ENCODE peak calls at places on chromosomes 12 and 14, in ten cellular contexts. T is HCT116, P is right lobe of liver, M is stomach, Q is mammary epithelial cell, A is Panc1, W is suprapubic skin, I is PC-3, N is tibial nerve, Z is tibial artery. R is an unnamed sample.

GRCh38 chr12:65756956-65757511 is 67.2 kb upstream of the HMGA2 start:
- DNase-seq in Z (no peak), A (no peak), I (peak; percentile 84), N (no peak), T (no peak), M (no peak), Q (no peak), W (no peak), P (no peak), R (no peak)

GRCh38 chr12:47078733-47079364 is 572 bp upstream of the PCED1B start:
- DNase-seq in I (peak; percentile 47), P (peak; percentile 44), N (no peak), M (no peak), Q (peak; percentile 60), A (no peak), W (no peak), Z (no peak), T (no peak), R (peak; percentile 32)

GRCh38 chr12:120928864-120929652 is 24.9 kb upstream of the SPPL3 start:
- DNase-seq in T (peak; percentile 90), P (no peak), W (no peak), I (peak; percentile 89), Q (peak; percentile 81), M (peak; percentile 41), Z (no peak), A (no peak), N (no peak), R (no peak)

GRCh38 chr12:18752280-18752920 is 14.5 kb downstream of the CAPZA3 start:
- DNase-seq in W (no peak), I (peak; percentile 43), N (no peak), T (no peak), Q (no peak), Z (no peak), M (no peak), A (no peak), P (no peak), R (no peak)

GRCh38 chr12:116959845-116960514 is 49.2 kb downstream of the FBXW8 start:
- DNase-seq in T (no peak), N (no peak), Q (no peak), P (no peak), Z (no peak), A (no peak), M (no peak), W (no peak), I (peak; percentile 68), R (no peak)

GRCh38 chr14:44463386-44464004 is 43.6 kb downstream of the FSCB start:
- DNase-seq in M (no peak), N (no peak), W (no peak), A (no peak), I (no peak), Z (no peak), T (no peak), P (no peak), Q (no peak), R (no peak)

GRCh38 chr12:107134558-107134957 is 41.2 kb upstream of the CRY1 start:
- DNase-seq in T (peak; percentile 75), Z (no peak), Q (no peak), W (no peak), I (peak; percentile 54), M (no peak), P (no peak), N (no peak), A (no peak), R (no peak)

GRCh38 chr12:10033783-10034381 is 3.4 kb downstream of the CLEC9A start:
- DNase-seq in Q (peak; percentile 16), M (no peak), P (no peak), N (no peak), Z (no peak), T (no peak), I (peak; percentile 42), W (no peak), A (no peak), R (no peak)

GRCh38 chr12:26280869-26281268 is 85.5 kb downstream of the SSPN start:
- DNase-seq in N (no peak), A (no peak), P (no peak), I (no peak), T (no peak), Z (no peak), W (no peak), M (no peak), Q (no peak), R (no peak)

GRCh38 chr12:4540170-4540569 is 1.5 kb downstream of the RAD51AP1 start:
- DNase-seq in P (no peak), W (no peak), A (no peak), Z (no peak), M (no peak), Q (no peak), T (no peak), N (no peak), I (no peak), R (no peak)

GRCh38 chr12:77940011-77940423 is 109.3 kb downstream of the NAV3 start:
- DNase-seq in A (peak; percentile 70), Q (peak; percentile 89), I (peak; percentile 90), T (peak; percentile 85), P (no peak), M (no peak), N (no peak), W (no peak), Z (no peak), R (no peak)

GRCh38 chr12:121038861-121039654 is at the start of gene OASL:
- DNase-seq in W (no peak), Z (peak; percentile 23), T (no peak), A (no peak), P (peak; percentile 64), M (peak; percentile 77), I (peak; percentile 63), N (no peak), Q (peak; percentile 88), R (peak; percentile 47)

GRCh38 chr14:105168979-105169507 is 467 bp upstream of the JAG2 start:
- DNase-seq in P (no peak), A (no peak), W (no peak), N (no peak), T (no peak), M (no peak), Q (peak; percentile 29), Z (no peak), I (no peak), R (no peak)
- TF ChIP-seq CTCF in P (peak; percentile 37), A (peak; percentile 72), W (no peak), N (peak; percentile 33), T (no peak), M (peak; percentile 8), Q (peak; percentile 18), Z (no peak), I (peak; percentile 51), R (peak; percentile 42)

GRCh38 chr14:88553886-88554457 is 835 bp downstream of the PTPN21 start:
- DNase-seq in Q (no peak), T (no peak), W (no peak), P (no peak), N (no peak), I (peak; percentile 36), A (no peak), M (no peak), Z (no peak), R (no peak)
- H3K27ac ChIP-seq in Q (peak overlapping the region; percentile 58), T (no peak overlapping the region), W (peak overlapping the region; percentile 90), P (peak overlapping the region; percentile 73), N (peak overlapping the region; percentile 86), I (no peak overlapping the region), A (peak overlapping the region; percentile 84), M (peak overlapping the region; percentile 90), Z (peak overlapping the region; percentile 89), R (no peak overlapping the region)

DNA sequence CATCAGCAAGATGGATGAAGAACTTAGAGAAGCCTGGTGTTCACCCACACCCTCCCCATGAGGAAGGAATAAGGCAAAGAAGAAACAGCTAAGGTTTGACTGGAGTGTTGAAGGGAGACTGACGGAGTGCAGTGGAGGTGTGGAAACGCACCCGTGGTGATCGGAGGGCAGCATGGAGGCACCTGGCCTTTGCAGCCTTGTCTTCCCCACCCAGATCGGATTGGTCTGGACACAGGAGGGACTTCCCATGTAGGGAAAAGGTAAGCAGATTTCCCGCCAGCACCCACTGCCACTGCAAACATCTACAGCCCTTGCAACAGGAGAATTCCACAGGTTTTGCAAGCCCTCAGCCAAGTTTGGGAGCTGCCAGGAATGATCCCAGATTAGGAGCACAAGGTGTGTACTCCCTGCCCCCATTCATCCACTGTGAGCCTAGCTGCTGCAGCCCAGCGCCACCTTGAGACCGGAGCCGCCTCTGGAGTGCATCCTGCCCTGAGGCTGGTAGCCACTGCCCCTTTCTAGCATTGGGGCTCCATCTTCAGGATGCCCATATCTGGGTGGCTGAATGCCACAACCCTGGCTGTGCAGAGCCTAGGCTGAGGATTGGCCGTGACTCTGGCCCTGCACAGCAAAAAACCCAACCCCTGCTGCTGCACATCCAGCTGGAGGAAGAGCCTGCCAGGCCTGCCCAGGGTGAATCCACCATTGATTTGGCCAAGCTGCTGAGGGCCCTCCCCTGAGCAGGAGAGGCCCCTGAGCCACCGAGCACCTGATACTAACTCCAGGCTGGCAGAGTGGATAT is 411.1 kb downstream of the TMEM121 start:
- DNase-seq in N (no peak), M (peak; percentile 22), T (no peak), Q (no peak), A (no peak), W (peak; percentile 31), I (no peak), Z (no peak), P (peak; percentile 48), R (no peak)
- H3K27me3 ChIP-seq in N (no peaks in the 10 kb centered on the region), M (no peaks in the 10 kb centered on the region), T (peaks cover 7% of the 10 kb centered on the region), Q (no peaks in the 10 kb centered on the region), A (peaks cover under 1% of the 10 kb centered on the region), W (peaks cover 7% of the 10 kb centered on the region), I (peaks cover 13% of the 10 kb centered on the region), Z (no peaks in the 10 kb centered on the region), P (no peaks in the 10 kb centered on the region), R (peaks cover 3% of the 10 kb centered on the region)

GRCh38 chr12:22665476-22665875 is 40.5 kb downstream of the ETNK1 start:
- DNase-seq in T (no peak), P (no peak), N (no peak), A (no peak), W (no peak), Z (no peak), M (no peak), I (no peak), Q (no peak), R (no peak)

GRCh38 chr12:22672951-22673350 is 48.0 kb downstream of the ETNK1 start:
- DNase-seq in Z (no peak), Q (peak; percentile 3), T (no peak), P (no peak), M (no peak), I (peak; percentile 51), A (no peak), W (no peak), N (no peak), R (no peak)

GRCh38 chr12:22668441-22668840 is 43.5 kb downstream of the ETNK1 start:
- DNase-seq in W (no peak), Q (no peak), P (no peak), Z (no peak), T (no peak), M (no peak), I (no peak), A (no peak), N (no peak), R (no peak)

GRCh38 chr12:22667122-22667521 is 42.2 kb downstream of the ETNK1 start:
- DNase-seq in I (no peak), W (no peak), T (no peak), Z (no peak), M (no peak), N (no peak), P (no peak), A (no peak), Q (no peak), R (no peak)

DNA sequence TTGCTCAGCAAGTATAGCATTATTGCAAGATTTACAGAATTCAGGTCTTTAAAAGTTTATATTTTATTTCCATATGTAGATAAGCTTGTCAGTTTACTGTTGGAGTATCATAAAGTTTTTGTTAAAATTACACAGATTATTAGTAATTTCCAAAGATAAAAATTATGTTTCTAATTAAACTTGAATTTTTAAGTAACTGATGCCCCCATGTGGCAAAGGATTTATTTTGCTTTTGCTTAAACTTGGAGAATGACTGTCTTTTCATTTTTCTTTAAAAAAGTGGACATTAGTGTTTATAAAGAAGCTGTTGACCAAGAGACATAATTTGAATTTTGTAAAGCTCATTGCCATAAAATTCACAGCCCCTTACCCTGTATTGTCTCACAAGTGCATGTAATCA is 45.8 kb downstream of the ETNK1 start:
- DNase-seq in T (no peak), Q (no peak), W (no peak), A (no peak), I (no peak), P (no peak), N (no peak), Z (no peak), M (no peak), R (no peak)
- TF ChIP-seq CTCF in T (no peak), Q (peak; percentile 24), W (no peak), A (peak; percentile 27), I (peak; percentile 61), P (peak; percentile 40), N (no peak), Z (peak; percentile 29), M (no peak), R (no peak)